ENCODE peak calls at places on chromosomes 1 and 21, in nine cellular contexts. G, W, V, T, S, E, P, O and A are unnamed samples.

GRCh38 chr21:34027727-34028461 is 45.5 kb upstream of the MRPS6 start:
- DNase-seq in O (no peak), G (no peak), E (no peak), W (no peak), P (no peak), T (no peak), V (no peak), S (no peak), A (no peak)

GRCh38 chr1:83641206-83641658 is 357.7 kb downstream of the TTLL7 start:
- DNase-seq in V (no peak), O (peak), W (no peak), G (no peak), E (no peak), P (no peak), T (no peak), S (no peak), A (no peak)

GRCh38 chr1:179786815-179787736 is 44.0 kb downstream of the FAM163A start:
- DNase-seq in V (no peak), W (peak), S (no peak), G (no peak), T (no peak), P (no peak), E (no peak), O (no peak), A (peak)

GRCh38 chr1:43994794-43995790 is 3.7 kb downstream of the CCDC24 start:
- DNase-seq in P (peak), E (no peak), V (no peak), O (no peak), W (no peak), G (peak), S (no peak), T (no peak), A (no peak)

GRCh38 chr1:238606896-238607295 is 716.2 kb upstream of the ZP4 start:
- DNase-seq in E (no peak), S (no peak), P (peak), V (no peak), T (no peak), O (no peak), W (no peak), G (no peak), A (no peak)

GRCh38 chr1:50420689-50421365 is 2.4 kb downstream of the DMRTA2 start:
- DNase-seq in S (no peak), O (no peak), V (no peak), G (peak), W (no peak), E (no peak), T (peak), P (no peak), A (no peak)

GRCh38 chr21:46229133-46229922 is 754 bp upstream of the LSS start:
- DNase-seq in T (no peak), O (no peak), P (peak), G (peak), S (no peak), E (peak), V (peak), W (no peak), A (no peak)

GRCh38 chr1:29208462-29208861 is 22.3 kb downstream of the MECR start:
- DNase-seq in W (no peak), S (no peak), O (no peak), G (no peak), V (no peak), P (no peak), E (no peak), T (no peak), A (no peak)

GRCh38 chr1:70072239-70072751 is 133.1 kb downstream of the LRRC40 start:
- DNase-seq in O (peak), W (no peak), G (no peak), T (no peak), S (no peak), P (no peak), V (no peak), E (no peak), A (no peak)

GRCh38 chr1:221987860-221988520 is 246.1 kb upstream of the DUSP10 start:
- DNase-seq in G (no peak), P (peak), W (no peak), T (no peak), O (no peak), E (no peak), V (no peak), S (no peak), A (no peak)

GRCh38 chr1:172682812-172683211 is 23.9 kb downstream of the FASLG start:
- DNase-seq in E (no peak), S (no peak), T (no peak), W (no peak), O (no peak), V (no peak), G (no peak), P (no peak), A (no peak)

GRCh38 chr1:46113948-46114347 is 18.5 kb downstream of the PIK3R3 start:
- DNase-seq in E (no peak), P (no peak), G (no peak), O (no peak), T (no peak), V (no peak), S (no peak), W (no peak), A (no peak)

GRCh38 chr1:185654199-185654951 is 79.8 kb upstream of the HMCN1 start:
- DNase-seq in W (no peak), E (no peak), G (no peak), O (no peak), S (no peak), T (peak), P (no peak), V (no peak), A (no peak)

GRCh38 chr1:48617227-48617626 is 145.2 kb upstream of the SPATA6 start:
- DNase-seq in T (no peak), V (no peak), O (peak), E (no peak), P (no peak), G (no peak), W (no peak), S (no peak), A (no peak)

GRCh38 chr1:44642255-44642654 is 32.0 kb downstream of the TMEM53 start:
- DNase-seq in S (no peak), T (no peak), E (no peak), G (no peak), P (no peak), O (no peak), W (no peak), V (no peak), A (no peak)

GRCh38 chr1:40133122-40133665 is 28.0 kb upstream of the RLF start:
- DNase-seq in W (no peak), S (no peak), O (no peak), G (no peak), V (no peak), T (peak), P (no peak), E (no peak), A (no peak)

GRCh38 chr1:29328897-29329775 is 92.8 kb downstream of the PTPRU start:
- DNase-seq in E (no peak), V (no peak), W (no peak), G (no peak), T (no peak), O (no peak), P (no peak), S (no peak), A (no peak)

GRCh38 chr1:224333309-224333926 is 3.4 kb upstream of the NVL start:
- DNase-seq in G (peak), O (peak), W (no peak), E (no peak), S (no peak), V (peak), T (peak), P (peak), A (no peak)

GRCh38 chr1:113784104-113784779 is 25.0 kb upstream of the PHTF1 start:
- DNase-seq in P (no peak), O (no peak), W (no peak), G (peak), S (no peak), E (no peak), V (peak), T (no peak), A (no peak)

GRCh38 chr1:212118872-212119260 is 83.3 kb downstream of the DTL start:
- DNase-seq in P (no peak), E (no peak), T (no peak), S (no peak), G (no peak), V (no peak), W (no peak), O (no peak), A (no peak)